ENCODE peak calls at places on chromosomes 12 and 14, in six cellular contexts. One of them, this sample, is unnamed.

GRCh38 chr12:51714666-51715065 is 123.6 kb downstream of the SCN8A start:
- DNase-seq in H7: no peak
- DNase-seq in HT1080: peak; percentile 76
- DNase-seq in C1 segment of cervical spinal cord: no peak
- DNase-seq in A549: no peak
- DNase-seq in HTR-8/SVneo: peak; percentile 27
- DNase-seq in this sample: no peak

GRCh38 chr14:33239465-33239864 is 300.8 kb downstream of the NPAS3 start:
- DNase-seq in A549: no peak
- DNase-seq in C1 segment of cervical spinal cord: no peak
- DNase-seq in H7: no peak
- DNase-seq in HTR-8/SVneo: no peak
- DNase-seq in HT1080: no peak
- DNase-seq in this sample: no peak

GRCh38 chr14:90556050-90556477 is 159.2 kb downstream of the CALM1 start:
- DNase-seq in C1 segment of cervical spinal cord: no peak
- DNase-seq in H7: peak; percentile 92
- DNase-seq in HTR-8/SVneo: no peak
- DNase-seq in HT1080: no peak
- DNase-seq in A549: no peak
- DNase-seq in this sample: no peak

GRCh38 chr12:42023733-42024494 is 120.8 kb downstream of the GXYLT1 start:
- DNase-seq in HT1080: peak; percentile 55
- DNase-seq in H7: peak; percentile 63
- DNase-seq in HTR-8/SVneo: peak; percentile 72
- DNase-seq in C1 segment of cervical spinal cord: peak; percentile 24
- DNase-seq in A549: peak; percentile 72
- DNase-seq in this sample: peak; percentile 76

GRCh38 chr12:96093543-96094196 is 58.3 kb upstream of the LTA4H start:
- DNase-seq in HT1080: no peak
- DNase-seq in A549: no peak
- DNase-seq in H7: no peak
- DNase-seq in HTR-8/SVneo: no peak
- DNase-seq in C1 segment of cervical spinal cord: no peak
- DNase-seq in this sample: no peak

GRCh38 chr14:87483651-87484260 is 509.2 kb downstream of the GALC start:
- DNase-seq in HT1080: peak; percentile 77
- DNase-seq in A549: no peak
- DNase-seq in C1 segment of cervical spinal cord: no peak
- DNase-seq in H7: no peak
- DNase-seq in HTR-8/SVneo: no peak
- DNase-seq in this sample: no peak

GRCh38 chr14:105532111-105532623 is 5.8 kb downstream of the TMEM121 start:
- DNase-seq in A549: no peak
- DNase-seq in HT1080: no peak
- DNase-seq in HTR-8/SVneo: no peak
- DNase-seq in H7: peak; percentile 42
- DNase-seq in C1 segment of cervical spinal cord: no peak
- DNase-seq in this sample: no peak

GRCh38 chr12:15273896-15274295 is 48.4 kb upstream of the PTPRO start:
- DNase-seq in A549: no peak
- DNase-seq in HTR-8/SVneo: no peak
- DNase-seq in HT1080: no peak
- DNase-seq in C1 segment of cervical spinal cord: no peak
- DNase-seq in H7: no peak
- DNase-seq in this sample: peak; percentile 17

GRCh38 chr12:292186-292585 is 29.6 kb upstream of the SLC6A13 start:
- DNase-seq in C1 segment of cervical spinal cord: no peak
- DNase-seq in H7: no peak
- DNase-seq in HTR-8/SVneo: no peak
- DNase-seq in HT1080: peak; percentile 6
- DNase-seq in A549: no peak
- DNase-seq in this sample: no peak

GRCh38 chr14:68476212-68476964 is 316.5 kb downstream of the ZFP36L1 start:
- DNase-seq in HTR-8/SVneo: no peak
- DNase-seq in HT1080: peak; percentile 52
- DNase-seq in A549: peak; percentile 51
- DNase-seq in C1 segment of cervical spinal cord: no peak
- DNase-seq in H7: no peak
- DNase-seq in this sample: peak; percentile 92

GRCh38 chr12:86249856-86250255 is 6.3 kb downstream of the MGAT4C start:
- DNase-seq in C1 segment of cervical spinal cord: no peak
- DNase-seq in H7: no peak
- DNase-seq in HTR-8/SVneo: no peak
- DNase-seq in A549: no peak
- DNase-seq in HT1080: peak; percentile 29
- DNase-seq in this sample: no peak

GRCh38 chr12:4355843-4356327 is 23.6 kb downstream of the FGF23 start:
- DNase-seq in A549: peak; percentile 76
- DNase-seq in C1 segment of cervical spinal cord: no peak
- DNase-seq in H7: peak; percentile 64
- DNase-seq in HT1080: peak; percentile 42
- DNase-seq in HTR-8/SVneo: no peak
- DNase-seq in this sample: peak; percentile 72

GRCh38 chr14:102095871-102096568 is 9.2 kb upstream of the HSP90AA1 start:
- DNase-seq in H7: peak; percentile 43
- DNase-seq in HT1080: no peak
- DNase-seq in HTR-8/SVneo: no peak
- DNase-seq in C1 segment of cervical spinal cord: no peak
- DNase-seq in A549: no peak
- DNase-seq in this sample: no peak

GRCh38 chr12:56097738-56098137 is 6.6 kb upstream of the PA2G4 start:
- DNase-seq in A549: no peak
- DNase-seq in H7: no peak
- DNase-seq in HTR-8/SVneo: no peak
- DNase-seq in HT1080: no peak
- DNase-seq in C1 segment of cervical spinal cord: no peak
- DNase-seq in this sample: no peak

GRCh38 chr12:131385313-131386166 is 325.4 kb upstream of the SFSWAP start:
- DNase-seq in H7: peak; percentile 57
- DNase-seq in HTR-8/SVneo: no peak
- DNase-seq in A549: no peak
- DNase-seq in HT1080: no peak
- DNase-seq in C1 segment of cervical spinal cord: no peak
- DNase-seq in this sample: no peak

GRCh38 chr14:61186793-61187641 is 94.1 kb downstream of the TMEM30B start:
- DNase-seq in HT1080: no peak
- DNase-seq in H7: peak; percentile 30
- DNase-seq in A549: no peak
- DNase-seq in C1 segment of cervical spinal cord: no peak
- DNase-seq in HTR-8/SVneo: no peak
- DNase-seq in this sample: no peak

GRCh38 chr12:56082382-56082781 is 2.4 kb downstream of the ERBB3 start:
- DNase-seq in A549: no peak
- DNase-seq in H7: no peak
- DNase-seq in HT1080: no peak
- DNase-seq in HTR-8/SVneo: no peak
- DNase-seq in C1 segment of cervical spinal cord: no peak
- DNase-seq in this sample: no peak

GRCh38 chr14:101965145-101965531 is 765 bp downstream of the DYNC1H1 start:
- DNase-seq in H7: peak; percentile 84
- DNase-seq in A549: peak; percentile 70
- DNase-seq in HTR-8/SVneo: peak; percentile 64
- DNase-seq in C1 segment of cervical spinal cord: peak; percentile 17
- DNase-seq in HT1080: peak; percentile 53
- DNase-seq in this sample: peak; percentile 78

This sample was measured in GM12865.